ENCODE peak calls at places on chromosome 4, in five cellular contexts. X, S, D, E and Y are unnamed samples.

GRCh38 chr4:959338-960139 is 13.8 kb downstream of the DGKQ start:
- DNase-seq in X (no peak), S (no peak), D (no peak), E (no peak), Y (no peak)

GRCh38 chr4:119632216-119632615 is 3.6 kb upstream of the PDE5A start:
- DNase-seq in X (no peak), S (no peak), D (peak), E (no peak), Y (no peak)

GRCh38 chr4:92520563-92520962 is 216.8 kb downstream of the GRID2 start:
- DNase-seq in X (no peak), S (no peak), D (no peak), E (no peak), Y (no peak)

GRCh38 chr4:118797558-118798142 is 38.3 kb downstream of the SEC24D start:
- DNase-seq in X (no peak), S (no peak), D (peak), E (no peak), Y (no peak)

GRCh38 chr4:59161249-59161648 is 2038.9 kb upstream of the ADGRL3 start:
- DNase-seq in X (no peak), S (no peak), D (no peak), E (no peak), Y (no peak)

GRCh38 chr4:149291463-149291862 is 524.2 kb downstream of the IQCM start:
- DNase-seq in X (no peak), S (no peak), D (no peak), E (no peak), Y (no peak)

GRCh38 chr4:19592391-19592790 is 659.3 kb upstream of the SLIT2 start:
- DNase-seq in X (no peak), S (no peak), D (peak), E (no peak), Y (no peak)

GRCh38 chr4:92522371-92522770 is 218.6 kb downstream of the GRID2 start:
- DNase-seq in X (no peak), S (no peak), D (no peak), E (no peak), Y (no peak)

GRCh38 chr4:37673523-37674192 is 12.5 kb downstream of the RELL1 start:
- DNase-seq in X (no peak), S (no peak), D (no peak), E (no peak), Y (no peak)

GRCh38 chr4:19486400-19486799 is 765.3 kb upstream of the SLIT2 start:
- DNase-seq in X (no peak), S (no peak), D (no peak), E (peak), Y (no peak)

GRCh38 chr4:25440478-25441030 is 63.5 kb downstream of the ANAPC4 start:
- DNase-seq in X (no peak), S (no peak), D (no peak), E (no peak), Y (no peak)

GRCh38 chr4:182201871-182202270 is 41.3 kb upstream of the TENM3 start:
- DNase-seq in X (no peak), S (no peak), D (no peak), E (no peak), Y (no peak)

GRCh38 chr4:48470570-48470969 is 12.6 kb upstream of the SLC10A4 start:
- DNase-seq in X (no peak), S (peak), D (no peak), E (no peak), Y (no peak)

GRCh38 chr4:43048570-43048969 is 156.1 kb downstream of the GRXCR1 start:
- DNase-seq in X (no peak), S (no peak), D (no peak), E (peak), Y (no peak)

GRCh38 chr4:155339999-155340398 is 36.8 kb downstream of the MAP9 start:
- DNase-seq in X (no peak), S (no peak), D (no peak), E (no peak), Y (no peak)

GRCh38 chr4:12949719-12950118 is 534.4 kb downstream of the RAB28 start:
- DNase-seq in X (no peak), S (no peak), D (no peak), E (no peak), Y (no peak)

GRCh38 chr4:152943673-152944072 is 7.5 kb downstream of the FHDC1 start:
- DNase-seq in X (no peak), S (no peak), D (peak), E (no peak), Y (no peak)

GRCh38 chr4:111678466-111678865 is 466.8 kb upstream of the FAM241A start:
- DNase-seq in X (no peak), S (no peak), D (peak), E (no peak), Y (no peak)

GRCh38 chr4:82798168-82799005 is at the start of gene SCD5:
- DNase-seq in X (peak), S (peak), D (peak), E (peak), Y (no peak)

GRCh38 chr4:17324431-17324830 is 187.5 kb downstream of the QDPR start:
- DNase-seq in X (peak), S (no peak), D (peak), E (peak), Y (peak)

GRCh38 chr4:24321151-24321550 is 263.2 kb downstream of the DHX15 start:
- DNase-seq in X (no peak), S (no peak), D (no peak), E (no peak), Y (no peak)

GRCh38 chr4:65367306-65367705 is 303.0 kb downstream of the EPHA5 start:
- DNase-seq in X (no peak), S (no peak), D (no peak), E (no peak), Y (no peak)

GRCh38 chr4:75634951-75635350 is 4.6 kb upstream of the CDKL2 start:
- DNase-seq in X (no peak), S (no peak), D (peak), E (no peak), Y (no peak)